ENCODE peak calls at places on chromosomes 6 and 20, in nine cellular contexts. N is HCT116, K is SK-N-SH, M is A549, L is HL-60, F is GM23338, D is K562, U is HepG2, V is GM12878. T is an unnamed sample.
A peak's percentile ranks its signal among the peaks of the same experiment; 100 is the strongest.

GRCh38 chr20:15579703-15580102 is 993.5 kb downstream of the KIF16B start:
- DNase-seq in M (no peak), N (no peak), K (no peak), V (no peak), L (no peak), D (no peak), U (no peak), F (no peak), T (no peak)

GRCh38 chr20:9903048-9903651 is 64.3 kb upstream of the PAK5 start:
- DNase-seq in N (peak; percentile 26), K (no peak), F (peak; percentile 83), V (no peak), L (no peak), D (no peak), U (peak; percentile 40), M (peak; percentile 29), T (no peak)

GRCh38 chr20:35145141-35145564 is 2.0 kb downstream of the EDEM2 start:
- DNase-seq in F (peak; percentile 75), K (peak; percentile 41), N (peak; percentile 47), U (peak; percentile 77), D (peak; percentile 62), L (peak; percentile 12), V (peak; percentile 23), M (peak; percentile 70), T (peak; percentile 61)

GRCh38 chr20:330233-331149 is 5.1 kb downstream of the SOX12 start:
- DNase-seq in M (peak; percentile 79), N (no peak), V (no peak), L (peak; percentile 87), D (peak; percentile 59), F (peak; percentile 91), U (peak; percentile 71), K (peak; percentile 72), T (no peak)

GRCh38 chr6:112018619-112019416 is 35.1 kb upstream of the CCN6 start:
- DNase-seq in M (no peak), F (no peak), U (peak; percentile 87), L (no peak), D (no peak), K (peak; percentile 61), N (no peak), V (no peak), T (no peak)

GRCh38 chr6:77037439-77037838 is 425.9 kb downstream of the HTR1B start:
- DNase-seq in K (no peak), D (no peak), L (no peak), N (no peak), V (no peak), F (no peak), M (no peak), U (no peak), T (no peak)

GRCh38 chr20:1087311-1087710 is 31.1 kb upstream of the PSMF1 start:
- DNase-seq in N (no peak), K (no peak), L (no peak), F (no peak), M (no peak), V (no peak), U (no peak), D (no peak), T (no peak)

GRCh38 chr6:15752820-15753219 is 90.0 kb upstream of the DTNBP1 start:
- DNase-seq in V (no peak), F (peak; percentile 46), L (no peak), D (peak; percentile 31), K (no peak), U (peak; percentile 25), N (no peak), M (peak; percentile 23), T (no peak)

GRCh38 chr6:158211273-158212055 is 43.3 kb downstream of the GTF2H5 start:
- DNase-seq in F (no peak), U (no peak), D (no peak), M (no peak), V (no peak), L (no peak), N (no peak), K (no peak), T (no peak)

GRCh38 chr6:158208226-158208807 is 40.2 kb downstream of the GTF2H5 start:
- DNase-seq in M (no peak), K (no peak), L (no peak), N (no peak), F (no peak), V (no peak), U (no peak), D (no peak), T (no peak)

GRCh38 chr6:158218467-158218866 is 50.3 kb downstream of the GTF2H5 start:
- DNase-seq in K (no peak), N (no peak), F (no peak), D (no peak), L (no peak), U (no peak), M (no peak), V (no peak), T (no peak)

GRCh38 chr6:158219229-158219628 is 51.1 kb downstream of the GTF2H5 start:
- DNase-seq in F (no peak), L (peak; percentile 87), N (no peak), D (no peak), K (no peak), V (no peak), U (no peak), M (peak; percentile 45), T (no peak)

DNA sequence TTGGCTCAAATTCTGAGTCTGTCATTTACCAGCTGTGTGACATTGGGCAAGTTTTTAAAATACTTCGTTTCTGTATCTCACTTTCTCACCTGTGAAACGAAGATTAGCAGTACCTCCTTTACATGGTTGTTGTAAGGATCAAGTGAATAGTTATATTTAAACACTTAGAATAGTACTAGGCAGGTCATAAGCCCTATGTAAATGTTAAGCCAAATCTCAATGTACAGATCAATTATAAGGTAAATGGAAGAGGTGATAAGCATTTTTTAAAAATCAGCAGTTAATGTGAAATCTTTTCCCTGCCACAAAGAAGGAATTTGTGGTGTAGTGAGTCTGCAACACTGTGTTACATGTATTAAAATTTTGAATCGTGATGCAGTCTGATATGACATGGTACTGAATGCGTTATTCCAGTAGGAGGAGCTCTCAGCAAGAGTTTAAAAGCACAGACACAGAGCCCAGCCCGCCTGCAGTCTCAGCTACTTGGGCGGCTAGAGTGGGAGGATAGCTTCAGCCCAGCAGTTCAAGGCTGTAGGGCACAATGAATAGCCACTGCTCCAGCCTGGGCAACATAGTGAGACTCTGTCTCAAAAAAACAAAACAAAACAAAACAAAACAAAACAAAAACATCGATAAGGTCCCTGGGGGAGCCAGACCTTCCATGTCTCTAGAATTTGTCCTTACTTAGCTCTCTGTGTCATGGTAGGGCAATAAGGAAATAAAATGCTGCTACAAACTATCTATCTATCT is 46.0 kb downstream of the GTF2H5 start:
- DNase-seq in U (peak; percentile 84), N (peak; percentile 75), L (peak; percentile 68), M (peak; percentile 76), V (peak; percentile 23), K (peak; percentile 80), D (peak; percentile 57), F (peak; percentile 89), T (peak; percentile 72)
- TF ChIP-seq REST in U (no peak), N (no peak), L (no peak), M (no peak), V (no peak), K (no peak), D (no peak), F (no peak), T (no peak)

GRCh38 chr6:42451146-42451594 is 556 bp downstream of the TRERF1 start:
- DNase-seq in N (no peak), K (no peak), M (no peak), V (no peak), L (no peak), D (no peak), F (no peak), U (no peak), T (peak; percentile 69)

GRCh38 chr6:42449917-42450313 is 1.8 kb downstream of the TRERF1 start:
- DNase-seq in N (no peak), L (peak; percentile 32), U (no peak), D (no peak), V (no peak), K (no peak), M (no peak), F (peak; percentile 63), T (no peak)

GRCh38 chr6:42450314-42451145 is 1.2 kb downstream of the TRERF1 start:
- DNase-seq in U (no peak), K (no peak), D (no peak), L (peak; percentile 65), M (no peak), V (no peak), F (peak; percentile 43), N (no peak), T (no peak)

GRCh38 chr6:42448391-42448790 is 3.3 kb downstream of the TRERF1 start:
- DNase-seq in F (no peak), M (no peak), V (no peak), D (no peak), U (no peak), K (no peak), L (peak; percentile 66), N (no peak), T (no peak)

GRCh38 chr6:42448906-42449659 is 2.6 kb downstream of the TRERF1 start:
- DNase-seq in U (no peak), N (no peak), D (no peak), M (no peak), L (peak; percentile 28), F (no peak), K (no peak), V (no peak), T (no peak)
- H3K4me3 ChIP-seq in U (no peak overlapping the region), N (no peak overlapping the region), D (no peak overlapping the region), M (no peak overlapping the region), L (peak overlapping the region; percentile 70), F (peak overlapping the region; percentile 97), K (no peak overlapping the region), V (peak overlapping the region; percentile 88), T (peak overlapping the region; percentile 81)

GRCh38 chr6:160457843-160458242 is 109.7 kb downstream of the SLC22A3 start:
- DNase-seq in M (no peak), D (no peak), U (no peak), K (no peak), F (no peak), V (no peak), L (peak; percentile 21), N (no peak), T (no peak)

GRCh38 chr6:160455484-160456213 is 107.5 kb downstream of the SLC22A3 start:
- DNase-seq in K (peak; percentile 64), F (peak; percentile 77), V (peak; percentile 5), L (peak; percentile 38), D (peak; percentile 84), M (peak; percentile 57), U (peak; percentile 62), N (peak; percentile 29), T (peak; percentile 28)

GRCh38 chr6:160450849-160451248 is 102.7 kb downstream of the SLC22A3 start:
- DNase-seq in V (no peak), M (no peak), F (no peak), N (no peak), K (no peak), L (no peak), U (no peak), D (no peak), T (no peak)

GRCh38 chr6:160454303-160454702 is 106.1 kb downstream of the SLC22A3 start:
- DNase-seq in V (no peak), U (peak; percentile 15), K (no peak), F (no peak), L (no peak), D (no peak), N (no peak), M (no peak), T (no peak)

GRCh38 chr6:160456214-160456546 is 108.0 kb downstream of the SLC22A3 start:
- DNase-seq in K (no peak), L (no peak), N (no peak), U (no peak), V (no peak), M (no peak), F (no peak), D (no peak), T (no peak)
- TF ChIP-seq CTCF in K (no peak), L (no peak), N (no peak), U (no peak), V (no peak), M (no peak), F (no peak), D (no peak), T (no peak)

GRCh38 chr6:125957391-125957693 is 772 bp downstream of the HINT3 start:
- DNase-seq in N (no peak), D (no peak), V (no peak), K (no peak), U (no peak), F (no peak), M (no peak), L (no peak), T (no peak)

GRCh38 chr6:125961117-125961516 is 4.5 kb downstream of the HINT3 start:
- DNase-seq in U (no peak), K (no peak), N (no peak), M (no peak), D (no peak), V (no peak), F (no peak), L (no peak), T (no peak)

GRCh38 chr6:125956506-125957390 is at the start of gene HINT3:
- DNase-seq in F (peak; percentile 99), M (peak; percentile 97), V (peak; percentile 83), N (peak; percentile 98), D (peak; percentile 87), K (peak; percentile 92), L (peak; percentile 98), U (peak; percentile 94), T (peak; percentile 92)

GRCh38 chr6:125954735-125955410 is 1.7 kb upstream of the HINT3 start:
- DNase-seq in V (no peak), U (no peak), K (no peak), M (no peak), D (no peak), L (no peak), F (no peak), N (no peak), T (no peak)

GRCh38 chr6:125957845-125958244 is 1.3 kb downstream of the HINT3 start:
- DNase-seq in K (no peak), D (peak; percentile 43), U (peak; percentile 64), V (no peak), N (no peak), M (peak; percentile 50), L (peak; percentile 72), F (peak; percentile 35), T (no peak)
- TF ChIP-seq REST in K (no peak), D (no peak), U (no peak), V (no peak), N (no peak), M (no peak), L (no peak), F (no peak), T (no peak)

T was measured in Panc1.